ENCODE peak calls at places on chromosomes 11 and 22, in five cellular contexts. T, P, O, R and Q are unnamed samples.
A peak's percentile ranks its signal among the peaks of the same experiment; 100 is the strongest.

GRCh38 chr22:19757140-19757984 is 3.2 kb upstream of the TBX1 start:
- DNase-seq in O (no peak), R (no peak), P (no peak), T (no peak), Q (no peak)

GRCh38 chr11:3227568-3228444 is 4.4 kb downstream of the MRGPRE start:
- DNase-seq in O (no peak), T (peak; percentile 50), R (no peak), P (no peak), Q (peak; percentile 40)

GRCh38 chr22:41822289-41823057 is 10.4 kb upstream of the SREBF2 start:
- DNase-seq in P (peak; percentile 90), R (no peak), T (no peak), O (no peak), Q (no peak)

GRCh38 chr11:112499153-112499907 is 238.7 kb upstream of the PLET1 start:
- DNase-seq in O (peak; percentile 49), R (no peak), P (no peak), T (no peak), Q (no peak)

GRCh38 chr11:75107187-75107586 is 10.5 kb upstream of the OR2AT4 start:
- DNase-seq in T (no peak), R (no peak), O (no peak), P (no peak), Q (no peak)

GRCh38 chr11:100672483-100673038 is 14.5 kb upstream of the ARHGAP42 start:
- DNase-seq in O (no peak), T (no peak), P (no peak), R (no peak), Q (no peak)

GRCh38 chr11:78109011-78109685 is 29.5 kb upstream of the NDUFC2 start:
- DNase-seq in O (no peak), P (no peak), T (no peak), R (no peak), Q (no peak)

GRCh38 chr11:104522650-104523049 is 358.7 kb upstream of the PDGFD start:
- DNase-seq in T (no peak), O (no peak), R (no peak), P (no peak), Q (no peak)

GRCh38 chr11:71256080-71256479 is 3.7 kb upstream of the SHANK2 start:
- DNase-seq in O (no peak), T (no peak), R (no peak), P (no peak), Q (no peak)

GRCh38 chr11:65415499-65416340 is 6.9 kb upstream of the NEAT1 start:
- DNase-seq in R (peak; percentile 52), O (peak; percentile 58), T (no peak), P (no peak), Q (peak; percentile 46)

GRCh38 chr22:26479043-26479791 is 4.4 kb downstream of the HPS4 start:
- DNase-seq in R (no peak), P (no peak), T (no peak), O (no peak), Q (no peak)

GRCh38 chr22:37752189-37753061 is 55.3 kb upstream of the GCAT start:
- DNase-seq in R (peak; percentile 88), O (peak; percentile 90), P (peak; percentile 100), T (peak; percentile 97), Q (peak; percentile 87)

GRCh38 chr22:27216444-27216843 is 559.1 kb downstream of the MIAT start:
- DNase-seq in R (no peak), O (no peak), T (no peak), P (no peak), Q (no peak)

GRCh38 chr22:41939981-41940852 is 6.7 kb downstream of the CENPM start:
- DNase-seq in T (no peak), P (peak; percentile 45), O (peak; percentile 93), R (peak; percentile 99), Q (peak; percentile 66)

GRCh38 chr22:19992921-19993355 is 23.7 kb downstream of the ARVCF start:
- DNase-seq in R (no peak), P (no peak), O (peak; percentile 12), T (peak; percentile 23), Q (no peak)

GRCh38 chr11:17559341-17560087 is 12.5 kb downstream of the OTOG start:
- DNase-seq in P (peak; percentile 15), O (no peak), R (no peak), T (no peak), Q (no peak)

GRCh38 chr11:37786214-37786755 is 1188.2 kb upstream of the RAG2 start:
- DNase-seq in P (no peak), T (no peak), O (no peak), R (no peak), Q (no peak)

GRCh38 chr22:31635638-31636306 is 26.2 kb downstream of the PISD start:
- DNase-seq in R (no peak), O (peak; percentile 40), T (no peak), P (peak; percentile 72), Q (peak; percentile 73)

GRCh38 chr11:109819410-109819809 is 273.8 kb upstream of the ZC3H12C start:
- DNase-seq in P (peak; percentile 24), R (no peak), T (no peak), O (no peak), Q (no peak)

GRCh38 chr22:35409783-35410662 is 10.1 kb downstream of the MCM5 start:
- DNase-seq in O (peak; percentile 70), P (no peak), T (no peak), R (peak; percentile 88), Q (peak; percentile 80)

GRCh38 chr11:61496602-61497400 is 11.7 kb upstream of the LRRC10B start:
- DNase-seq in O (no peak), R (no peak), T (no peak), P (no peak), Q (no peak)

GRCh38 chr22:23289851-23290724 is 109.8 kb downstream of the BCR start:
- DNase-seq in P (no peak), O (no peak), R (peak; percentile 79), T (peak; percentile 73), Q (peak; percentile 65)

GRCh38 chr11:7575841-7576451 is 62.1 kb downstream of the PPFIBP2 start:
- DNase-seq in R (peak; percentile 83), T (peak; percentile 66), P (no peak), O (peak; percentile 77), Q (no peak)

GRCh38 chr11:76885390-76886097 is 24.8 kb downstream of the ACER3 start:
- DNase-seq in O (no peak), R (no peak), P (no peak), T (no peak), Q (no peak)

GRCh38 chr11:5043385-5043784 is 2.9 kb upstream of the OR52J3 start:
- DNase-seq in P (no peak), R (no peak), O (no peak), T (no peak), Q (no peak)

GRCh38 chr11:128472128-128473110 is 114.9 kb downstream of the ETS1 start:
- DNase-seq in O (no peak), T (no peak), P (no peak), R (no peak), Q (no peak)

GRCh38 chr22:46843691-46844297 is 81.3 kb downstream of the TBC1D22A start:
- DNase-seq in R (peak; percentile 28), P (no peak), T (no peak), O (no peak), Q (no peak)

GRCh38 chr22:32327596-32328171 is 30.0 kb upstream of the RFPL3 start:
- DNase-seq in P (no peak), R (peak; percentile 17), T (no peak), O (no peak), Q (no peak)

GRCh38 chr22:23281406-23282088 is 101.2 kb downstream of the BCR start:
- DNase-seq in R (peak; percentile 93), T (peak; percentile 90), O (peak; percentile 82), P (peak; percentile 53), Q (peak; percentile 87)

GRCh38 chr11:107741044-107741823 is 29.4 kb upstream of the SLN start:
- DNase-seq in O (no peak), T (no peak), P (peak; percentile 39), R (peak; percentile 50), Q (peak; percentile 61)

GRCh38 chr22:40414306-40414705 is 43.9 kb downstream of the SGSM3 start:
- DNase-seq in P (no peak), R (no peak), O (no peak), T (peak; percentile 11), Q (no peak)

GRCh38 chr22:44698531-44699421 is 3.2 kb upstream of the PRR5 start:
- DNase-seq in O (no peak), P (no peak), T (no peak), R (no peak), Q (no peak)

GRCh38 chr22:29344137-29344536 is 28.6 kb upstream of the RASL10A start:
- DNase-seq in R (no peak), P (peak; percentile 92), O (no peak), T (peak; percentile 92), Q (peak; percentile 79)

GRCh38 chr11:31807791-31808074 is 3.4 kb downstream of the PAX6 start:
- DNase-seq in O (no peak), T (no peak), R (no peak), P (no peak), Q (no peak)
- H3K4me3 ChIP-seq in O (no peak overlapping the region), T (no peak overlapping the region), R (no peak overlapping the region), P (peak overlapping the region; percentile 89), Q (no peak overlapping the region)

DNA sequence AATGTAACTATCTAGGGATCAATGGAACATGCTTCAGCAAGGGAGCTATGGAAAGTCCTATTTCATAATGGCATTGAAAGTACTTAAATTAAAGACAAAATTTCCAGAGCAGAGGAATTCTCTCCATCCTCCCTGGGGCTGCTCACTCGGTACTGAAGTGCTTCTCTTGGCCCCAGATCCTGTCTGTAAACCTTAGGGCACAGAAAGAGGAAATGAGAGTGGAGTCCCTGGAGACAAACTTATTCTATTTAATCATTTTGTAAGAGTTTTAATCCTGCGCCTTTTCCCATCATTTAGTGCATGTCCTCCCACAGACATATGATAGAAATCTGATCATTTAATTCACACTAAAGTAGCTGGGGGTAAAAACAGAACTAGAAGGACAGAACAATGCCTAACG is 20.9 kb upstream of the PAMR1 start:
- DNase-seq in T (no peak), O (no peak), R (no peak), P (no peak), Q (no peak)
- H3K4me1 ChIP-seq in T (no peaks in the 10 kb centered on the region), O (no peaks in the 10 kb centered on the region), R (no peaks in the 10 kb centered on the region), P (peaks cover 22% of the 10 kb centered on the region), Q (no peaks in the 10 kb centered on the region)

GRCh38 chr11:605286-606129 is 10.2 kb downstream of the IRF7 start:
- DNase-seq in T (no peak), R (no peak), O (peak; percentile 48), P (no peak), Q (no peak)
- TF ChIP-seq CTCF in T (no peak), R (no peak), O (no peak), P (no peak), Q (no peak)

GRCh38 chr11:73159297-73159696 is 17.2 kb upstream of the FCHSD2 start:
- DNase-seq in T (no peak), O (no peak), P (no peak), R (peak; percentile 34), Q (no peak)

GRCh38 chr11:73157141-73158010 is 15.3 kb upstream of the FCHSD2 start:
- DNase-seq in R (peak; percentile 66), O (no peak), T (peak; percentile 69), P (no peak), Q (peak; percentile 63)

GRCh38 chr11:73158356-73159051 is 16.4 kb upstream of the FCHSD2 start:
- DNase-seq in R (peak; percentile 42), O (no peak), P (no peak), T (no peak), Q (no peak)

GRCh38 chr11:73162196-73162740 is 20.1 kb upstream of the FCHSD2 start:
- DNase-seq in R (no peak), T (no peak), P (no peak), O (no peak), Q (no peak)

GRCh38 chr11:73159981-73160777 is 18.1 kb upstream of the FCHSD2 start:
- DNase-seq in R (peak; percentile 33), T (no peak), O (no peak), P (no peak), Q (no peak)
- H3K4me3 ChIP-seq in R (no peak overlapping the region), T (no peak overlapping the region), O (no peak overlapping the region), P (no peak overlapping the region), Q (no peak overlapping the region)

GRCh38 chr11:96333076-96333744 is 9.8 kb downstream of the MAML2 start:
- DNase-seq in P (no peak), R (no peak), T (no peak), O (no peak), Q (no peak)
- H3K4me1 ChIP-seq in P (peaks cover 66% of the 10 kb centered on the region), R (peaks cover 9% of the 10 kb centered on the region), T (peaks cover under 1% of the 10 kb centered on the region), O (peaks cover 33% of the 10 kb centered on the region), Q (peaks cover 96% of the 10 kb centered on the region)